ENCODE peak calls at places on chromosomes 7 and 10, in six cellular contexts. V, C, K, A, J and O are unnamed samples.

GRCh38 chr10:14945097-14945496 is 8.8 kb downstream of the DCLRE1C start:
- DNase-seq in V (no peak), C (no peak), K (no peak), A (no peak), J (no peak), O (no peak)

GRCh38 chr10:59967079-59967478 is 60.7 kb upstream of the CCDC6 start:
- DNase-seq in V (no peak), C (no peak), K (no peak), A (no peak), J (no peak), O (no peak)

GRCh38 chr7:979886-980571 is 3.0 kb upstream of the CYP2W1 start:
- DNase-seq in V (no peak), C (no peak), K (no peak), A (peak; percentile 58), J (no peak), O (no peak)

GRCh38 chr7:141480953-141481352 is 70.3 kb upstream of the AGK start:
- DNase-seq in V (no peak), C (no peak), K (no peak), A (no peak), J (no peak), O (no peak)

GRCh38 chr10:87700031-87700796 is 40.5 kb downstream of the PAPSS2 start:
- DNase-seq in V (no peak), C (no peak), K (no peak), A (no peak), J (no peak), O (no peak)

GRCh38 chr10:17981766-17982380 is 30.2 kb downstream of the SLC39A12 start:
- DNase-seq in V (no peak), C (no peak), K (no peak), A (no peak), J (no peak), O (no peak)

GRCh38 chr7:130838738-130839137 is 104.7 kb upstream of the KLF14 start:
- DNase-seq in V (no peak), C (no peak), K (peak; percentile 47), A (no peak), J (no peak), O (no peak)

GRCh38 chr10:126225672-126226007 is 162.6 kb downstream of the ADAM12 start:
- DNase-seq in V (no peak), C (no peak), K (no peak), A (no peak), J (no peak), O (no peak)

GRCh38 chr7:137898839-137899681 is 52.3 kb upstream of the DGKI start:
- DNase-seq in V (peak; percentile 59), C (peak; percentile 91), K (peak; percentile 74), A (peak; percentile 78), J (peak; percentile 77), O (peak; percentile 45)

GRCh38 chr7:141362580-141363435 is 188.4 kb upstream of the AGK start:
- DNase-seq in V (no peak), C (no peak), K (no peak), A (no peak), J (no peak), O (no peak)

GRCh38 chr10:128087146-128087883 is 38.9 kb downstream of the MKI67 start:
- DNase-seq in V (no peak), C (no peak), K (no peak), A (no peak), J (no peak), O (no peak)

GRCh38 chr7:50308301-50309129 is 4.0 kb downstream of the IKZF1 start:
- DNase-seq in V (peak; percentile 20), C (peak; percentile 75), K (no peak), A (no peak), J (peak; percentile 44), O (no peak)

GRCh38 chr7:42566981-42567510 is 330.0 kb upstream of the GLI3 start:
- DNase-seq in V (no peak), C (no peak), K (no peak), A (no peak), J (no peak), O (no peak)

GRCh38 chr7:90595801-90596683 is at the start of gene CDK14:
- DNase-seq in V (no peak), C (peak; percentile 71), K (peak; percentile 82), A (peak; percentile 75), J (peak; percentile 41), O (no peak)

GRCh38 chr10:34535872-34536271 is 279.2 kb downstream of the PARD3 start:
- DNase-seq in V (no peak), C (no peak), K (no peak), A (no peak), J (no peak), O (no peak)

GRCh38 chr10:108789911-108790310 is 1133.4 kb downstream of the XPNPEP1 start:
- DNase-seq in V (no peak), C (no peak), K (no peak), A (no peak), J (no peak), O (no peak)

GRCh38 chr10:7811000-7811399 is 7.3 kb upstream of the TAF3 start:
- DNase-seq in V (no peak), C (no peak), K (no peak), A (no peak), J (no peak), O (no peak)

GRCh38 chr7:54541941-54542618 is at the start of gene VSTM2A:
- DNase-seq in V (no peak), C (no peak), K (peak; percentile 12), A (peak; percentile 92), J (no peak), O (no peak)

GRCh38 chr7:140238778-140239652 is 62.2 kb upstream of the KDM7A start:
- DNase-seq in V (no peak), C (no peak), K (no peak), A (peak; percentile 23), J (no peak), O (no peak)

GRCh38 chr7:99618726-99619125 is 2.0 kb downstream of the ZSCAN25 start:
- DNase-seq in V (no peak), C (no peak), K (no peak), A (no peak), J (no peak), O (no peak)

GRCh38 chr10:87761892-87762291 is 56.1 kb downstream of the ATAD1 start:
- DNase-seq in V (no peak), C (peak; percentile 72), K (no peak), A (no peak), J (no peak), O (no peak)

GRCh38 chr10:119462773-119463172 is 79.7 kb downstream of the RGS10 start:
- DNase-seq in V (no peak), C (no peak), K (no peak), A (no peak), J (no peak), O (no peak)

GRCh38 chr10:11902646-11903045 is 79.5 kb downstream of the PROSER2 start:
- DNase-seq in V (no peak), C (no peak), K (no peak), A (no peak), J (no peak), O (no peak)

GRCh38 chr10:44358080-44358771 is 26.7 kb downstream of the CXCL12 start:
- DNase-seq in V (no peak), C (no peak), K (no peak), A (no peak), J (no peak), O (no peak)

GRCh38 chr7:117069379-117069778 is 116.1 kb downstream of the ST7 start:
- DNase-seq in V (no peak), C (no peak), K (no peak), A (peak; percentile 28), J (no peak), O (no peak)

GRCh38 chr10:71970869-71971268 is 6.7 kb downstream of the CHST3 start:
- DNase-seq in V (no peak), C (no peak), K (no peak), A (no peak), J (no peak), O (no peak)

GRCh38 chr7:159109092-159110035 is 35.3 kb downstream of the VIPR2 start:
- DNase-seq in V (no peak), C (peak; percentile 38), K (no peak), A (peak; percentile 54), J (no peak), O (no peak)

GRCh38 chr10:26556756-26557640 is 118.9 kb downstream of the APBB1IP start:
- DNase-seq in V (no peak), C (peak; percentile 64), K (peak; percentile 70), A (peak; percentile 26), J (peak; percentile 53), O (no peak)